ENCODE peak calls at places on chromosomes 5 and 9, in four cellular contexts. V is mesendoderm, Q is fibroblast of lung, G is GM23248. H is an unnamed sample. For H3K27me3, H3K4me1 and H3K79me2, the result is how much of the 10 kb centered on the place peaks cover.

GRCh38 chr5:69001605-69002004 is 92.2 kb upstream of the SLC30A5 start:
- DNase-seq in V (no peak), Q (no peak), G (no peak), H (no peak)

GRCh38 chr9:70127540-70128416 is 84.1 kb downstream of the MAMDC2 start:
- DNase-seq in V (no peak), Q (no peak), G (no peak), H (no peak)

GRCh38 chr5:109484597-109484996 is 74.8 kb upstream of the PJA2 start:
- DNase-seq in V (no peak), Q (no peak), G (no peak), H (no peak)

GRCh38 chr5:104372796-104373195 is 810.2 kb upstream of the NUDT12 start:
- DNase-seq in V (no peak), Q (peak), G (no peak), H (no peak)

GRCh38 chr5:171810217-171810616 is 24.6 kb downstream of the SMIM23 start:
- DNase-seq in V (no peak), Q (no peak), G (no peak), H (no peak)

GRCh38 chr5:135266975-135267374 is 132.1 kb downstream of the MACROH2A1 start:
- DNase-seq in V (no peak), Q (peak), G (peak), H (no peak)

GRCh38 chr9:131046581-131047202 is 37.7 kb downstream of the LAMC3 start:
- DNase-seq in V (peak), Q (peak), G (peak), H (peak)

GRCh38 chr5:103347729-103348128 is 89.2 kb downstream of the MACIR start:
- DNase-seq in V (peak), Q (peak), G (no peak), H (no peak)

GRCh38 chr9:38057416-38058195 is 11.4 kb downstream of the SHB start:
- DNase-seq in V (peak), Q (no peak), G (no peak), H (no peak)

GRCh38 chr9:25094518-25094917 is 548.8 kb upstream of the IZUMO3 start:
- DNase-seq in V (peak), Q (no peak), G (no peak), H (no peak)

DNA sequence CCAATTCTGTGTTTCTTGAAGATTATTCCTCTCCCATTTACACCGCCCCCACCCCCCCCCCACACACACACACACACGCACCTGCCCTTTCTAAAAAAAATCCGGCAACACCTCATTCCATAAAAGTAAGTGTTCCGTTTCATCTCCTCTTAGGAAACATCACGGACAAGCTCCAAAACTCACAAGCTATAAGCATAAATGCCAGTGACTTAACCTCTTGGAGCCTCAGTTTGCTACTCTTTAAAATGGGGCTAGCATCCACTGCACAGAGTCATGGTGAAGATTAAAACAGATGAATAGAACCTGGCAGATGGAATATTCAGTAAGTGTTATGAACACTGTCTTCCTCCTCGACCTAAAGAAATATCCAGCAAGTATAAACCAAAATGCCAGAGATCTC is 70.5 kb downstream of the PCDH1 start:
- DNase-seq in V (no peak), Q (no peak), G (no peak), H (no peak)
- H3K27me3 ChIP-seq in V (under half), Q (half or more), G (half or more), H (under half)

GRCh38 chr9:94720846-94721549 is 5.5 kb upstream of the AOPEP start:
- DNase-seq in V (no peak), Q (no peak), G (peak), H (no peak)
- H3K4me1 ChIP-seq in V (under half), Q (under half), G (under half), H (under half)

GRCh38 chr9:20658677-20659473 is 25.2 kb upstream of the FOCAD start:
- DNase-seq in V (peak), Q (peak), G (peak), H (no peak)

GRCh38 chr9:20659474-20659962 is 24.5 kb upstream of the FOCAD start:
- DNase-seq in V (no peak), Q (no peak), G (no peak), H (no peak)

GRCh38 chr9:20662156-20662555 is 21.9 kb upstream of the FOCAD start:
- DNase-seq in V (no peak), Q (no peak), G (no peak), H (no peak)

GRCh38 chr9:20664501-20664900 is 19.6 kb upstream of the FOCAD start:
- DNase-seq in V (peak), Q (no peak), G (no peak), H (no peak)

GRCh38 chr9:20663133-20663532 is 20.9 kb upstream of the FOCAD start:
- DNase-seq in V (no peak), Q (no peak), G (no peak), H (no peak)
- H3K79me2 ChIP-seq in V (under half), Q (under half), G (under half), H (under half)

DNA sequence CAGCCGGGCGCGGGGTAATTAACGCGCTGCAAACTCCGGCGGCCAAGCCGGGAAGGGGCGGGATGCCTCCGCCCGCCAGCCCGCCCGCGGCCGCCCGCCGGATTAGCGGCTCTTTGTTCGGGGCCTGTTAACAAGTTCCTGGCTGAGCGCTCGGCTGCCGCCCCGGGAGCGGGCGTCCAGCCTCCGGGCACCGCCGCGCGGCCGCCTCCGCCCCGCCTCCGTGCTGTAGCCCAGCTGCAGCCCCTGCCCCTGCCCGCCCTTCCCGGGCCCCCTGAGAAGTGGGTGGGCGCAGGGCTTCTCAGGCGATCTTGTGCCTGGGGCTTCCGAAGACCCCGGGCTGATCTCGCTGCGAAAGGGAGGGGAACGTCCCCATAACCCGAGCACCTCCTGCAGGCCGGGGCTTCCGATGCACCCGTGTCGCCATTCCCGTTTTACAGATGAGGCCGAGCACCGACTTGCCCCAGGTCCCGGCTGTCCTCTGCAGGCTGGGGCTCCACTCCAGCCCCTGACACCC is 7.6 kb downstream of the UNC5A start:
- DNase-seq in V (peak), Q (no peak), G (peak), H (no peak)
- H3K27me3 ChIP-seq in V (under half), Q (under half), G (under half), H (half or more)

GRCh38 chr5:159053216-159053615 is 46.5 kb downstream of the EBF1 start:
- DNase-seq in V (no peak), Q (no peak), G (no peak), H (no peak)
- H3K4me1 ChIP-seq in V (under half), Q (under half), G (under half), H (under half)

DNA sequence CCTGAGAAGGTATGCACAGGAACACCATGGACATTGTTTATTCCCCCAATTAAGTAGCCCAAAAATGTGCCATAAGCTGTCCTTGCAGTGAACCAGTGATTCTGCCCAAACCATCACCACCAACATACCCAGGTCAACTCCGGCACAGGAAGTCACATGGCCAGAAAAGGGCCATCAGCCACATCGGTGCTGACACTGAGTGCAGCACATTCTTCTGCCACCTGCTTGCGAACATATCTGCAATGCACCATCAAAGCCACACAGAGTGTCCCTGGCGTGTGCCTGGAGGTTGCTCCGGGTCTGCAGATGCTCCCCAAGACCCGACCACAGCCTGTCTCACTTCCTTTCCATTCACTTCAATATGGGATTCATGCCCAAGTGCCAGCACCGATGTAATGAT is 37.6 kb downstream of the SYK start:
- DNase-seq in V (no peak), Q (no peak), G (no peak), H (peak)
- H3K79me2 ChIP-seq in V (under half), Q (under half), G (under half), H (under half)

DNA sequence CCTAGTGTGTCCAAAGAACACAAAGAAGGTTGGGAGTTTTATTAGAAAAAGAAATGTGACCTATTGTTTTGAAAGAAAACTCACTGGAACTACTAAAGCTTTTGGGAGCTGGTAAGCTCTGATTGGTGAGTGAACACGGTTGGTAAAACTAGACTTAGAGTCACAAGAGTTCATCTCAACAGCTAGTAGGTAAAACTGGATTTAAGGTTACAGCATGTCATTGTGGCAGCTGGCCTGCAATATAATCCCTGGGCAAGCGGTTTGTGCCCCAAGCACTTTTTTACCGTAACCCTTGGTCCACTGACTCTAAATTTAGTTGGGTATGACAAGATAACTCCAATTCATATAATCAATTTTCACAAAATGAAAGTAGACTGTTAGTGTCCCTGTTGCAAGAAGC is 47.4 kb downstream of the UBAP2 start:
- DNase-seq in V (no peak), Q (no peak), G (no peak), H (no peak)
- H3K27me3 ChIP-seq in V (under half), Q (under half), G (under half), H (under half)

GRCh38 chr9:96160866-96161265 is 141.1 kb downstream of the HSD17B3 start:
- DNase-seq in V (no peak), Q (no peak), G (no peak), H (no peak)
- H3K4me1 ChIP-seq in V (under half), Q (under half), G (under half), H (under half)

GRCh38 chr5:77697692-77698091 is 59.2 kb upstream of the OTP start:
- DNase-seq in V (no peak), Q (no peak), G (no peak), H (no peak)
- H3K79me2 ChIP-seq in V (under half), Q (under half), G (half or more), H (under half)

DNA sequence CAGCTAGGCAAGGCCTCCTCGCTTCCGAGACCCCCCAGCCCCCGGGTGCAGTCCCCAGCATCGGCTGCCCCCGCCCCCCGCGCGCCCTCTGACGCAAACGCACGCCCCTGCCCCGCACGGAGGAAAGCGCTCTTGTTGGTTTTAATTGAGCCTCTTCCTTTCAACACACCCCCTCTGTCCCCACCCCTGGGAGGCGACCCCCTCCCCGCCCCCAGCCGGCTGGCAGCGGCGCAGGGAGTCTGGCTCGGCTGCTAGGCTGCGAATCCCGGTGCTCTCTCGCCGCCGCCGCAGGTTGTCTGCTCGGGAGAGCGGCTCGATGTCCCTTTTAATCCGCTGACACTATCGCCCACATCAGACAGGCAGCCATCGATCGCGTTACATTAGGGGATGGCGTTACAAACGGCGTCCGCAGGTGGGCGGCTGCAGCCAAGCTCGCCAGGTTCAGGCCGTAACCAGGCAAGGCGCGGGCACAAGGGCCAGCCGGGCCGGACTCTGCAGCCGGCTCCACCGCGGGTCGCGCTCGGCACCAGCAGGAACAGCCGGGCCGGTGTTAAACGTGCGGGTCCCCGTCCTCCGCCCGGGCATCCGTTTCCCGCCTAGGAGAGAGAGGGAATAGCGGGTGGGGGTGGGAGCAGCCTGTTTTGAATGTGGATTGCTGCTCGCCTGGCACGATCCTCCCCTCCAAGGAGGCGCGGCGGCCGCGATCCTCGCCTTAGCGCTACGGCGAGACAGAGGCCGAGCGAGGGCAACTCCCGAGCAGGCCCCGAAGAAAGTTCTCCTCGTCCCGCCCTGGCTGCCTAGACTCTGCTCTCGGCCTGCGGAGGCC is 1.2 kb downstream of the NR2F1-AS1 start:
- DNase-seq in V (peak), Q (peak), G (peak), H (no peak)
- H3K27me3 ChIP-seq in V (under half), Q (under half), G (under half), H (under half)